ENCODE peak calls at places on chromosomes 13 and 19, in five cellular contexts. V, T, O, G and I are unnamed samples.

GRCh38 chr19:15426485-15427349 is 7.9 kb upstream of the AKAP8L start:
- DNase-seq in G (no peak), O (no peak), V (no peak), T (no peak), I (no peak)

GRCh38 chr13:28129911-28130693 is 8.2 kb upstream of the PAN3 start:
- DNase-seq in O (no peak), G (no peak), V (no peak), T (no peak), I (no peak)

GRCh38 chr13:99655351-99656091 is 154.2 kb downstream of the TM9SF2 start:
- DNase-seq in T (no peak), O (no peak), G (peak; percentile 90), V (no peak), I (no peak)

GRCh38 chr13:104593693-104594092 is 1527.5 kb upstream of the SLC10A2 start:
- DNase-seq in O (no peak), T (no peak), V (no peak), G (no peak), I (no peak)

GRCh38 chr13:65387743-65388347 is 1842.3 kb downstream of the PCDH9 start:
- DNase-seq in G (no peak), O (no peak), V (no peak), T (no peak), I (no peak)

GRCh38 chr13:39415403-39415802 is 187.6 kb downstream of the LHFPL6 start:
- DNase-seq in V (peak; percentile 23), G (peak; percentile 15), T (no peak), O (no peak), I (no peak)

GRCh38 chr13:100887729-100888151 is 213.1 kb upstream of the TMTC4 start:
- DNase-seq in O (no peak), T (no peak), V (no peak), G (no peak), I (no peak)

GRCh38 chr19:47028372-47028672 is 8.7 kb downstream of the NPAS1 start:
- DNase-seq in T (no peak), G (no peak), O (no peak), V (no peak), I (no peak)

GRCh38 chr19:22517496-22518411 is 95.6 kb upstream of the ZNF98 start:
- DNase-seq in O (no peak), G (no peak), T (peak; percentile 65), V (no peak), I (no peak)

GRCh38 chr19:17475541-17476115 is 5.3 kb downstream of the SLC27A1 start:
- DNase-seq in G (peak; percentile 69), V (peak; percentile 90), O (peak; percentile 67), T (no peak), I (peak; percentile 65)

GRCh38 chr13:66951426-66951825 is 278.7 kb downstream of the PCDH9 start:
- DNase-seq in G (no peak), T (no peak), O (no peak), V (no peak), I (no peak)

GRCh38 chr13:20843177-20843576 is 59.4 kb downstream of the XPO4 start:
- DNase-seq in T (no peak), O (no peak), V (no peak), G (no peak), I (no peak)

GRCh38 chr13:57075588-57075987 is 65.1 kb upstream of the PRR20A start:
- DNase-seq in V (no peak), T (no peak), G (no peak), O (no peak), I (no peak)

GRCh38 chr19:3969435-3970312 is 1.2 kb downstream of the DAPK3 start:
- DNase-seq in G (no peak), T (no peak), V (no peak), O (no peak), I (peak; percentile 57)

GRCh38 chr19:48255376-48256303 is at the start of gene CARD8:
- DNase-seq in G (peak; percentile 84), T (peak; percentile 92), V (peak; percentile 80), O (peak; percentile 60), I (peak; percentile 82)
- TF ChIP-seq POLR2AphosphoS5 in G (peak; percentile 71), T (peak; percentile 97), V (peak; percentile 83), O (peak; percentile 31), I (peak; percentile 83)

GRCh38 chr13:51417716-51418115 is 35.1 kb downstream of the INTS6 start:
- DNase-seq in V (no peak), T (no peak), O (no peak), G (no peak), I (no peak)
- H3K4me1 ChIP-seq in V (no peaks in the 10 kb centered on the region), T (peaks cover 56% of the 10 kb centered on the region), O (no peaks in the 10 kb centered on the region), G (no peaks in the 10 kb centered on the region), I (no peaks in the 10 kb centered on the region)

GRCh38 chr19:13078897-13079541 is 23.6 kb downstream of the LYL1 start:
- DNase-seq in V (peak; percentile 60), G (no peak), O (no peak), T (no peak), I (peak; percentile 77)

GRCh38 chr19:13082192-13083007 is 20.3 kb downstream of the LYL1 start:
- DNase-seq in T (no peak), V (no peak), G (no peak), O (no peak), I (no peak)

GRCh38 chr19:13076787-13077186 is 25.9 kb downstream of the LYL1 start:
- DNase-seq in T (no peak), V (no peak), O (no peak), G (no peak), I (no peak)

GRCh38 chr19:13077233-13077632 is 25.4 kb downstream of the LYL1 start:
- DNase-seq in G (no peak), O (no peak), V (no peak), T (no peak), I (no peak)

GRCh38 chr19:13079542-13079986 is 23.1 kb downstream of the LYL1 start:
- DNase-seq in T (no peak), O (no peak), G (no peak), V (no peak), I (peak; percentile 77)
- TF ChIP-seq POLR2AphosphoS5 in T (no peak), O (peak; percentile 48), G (no peak), V (no peak), I (no peak)

GRCh38 chr13:97279079-97279411 is 56.9 kb downstream of the MBNL2 start:
- DNase-seq in O (no peak), T (no peak), G (no peak), V (no peak), I (no peak)
- H3K4me1 ChIP-seq in O (peaks cover 3% of the 10 kb centered on the region), T (peaks cover 27% of the 10 kb centered on the region), G (peaks cover 94% of the 10 kb centered on the region), V (peaks cover 13% of the 10 kb centered on the region), I (peaks cover 43% of the 10 kb centered on the region)

GRCh38 chr13:50222569-50223332 is 207.5 kb downstream of the KCNRG start:
- DNase-seq in O (peak; percentile 64), G (no peak), V (peak; percentile 47), T (peak; percentile 84), I (peak; percentile 67)
- TF ChIP-seq POLR2AphosphoS5 in O (peak; percentile 25), G (no peak), V (peak; percentile 27), T (peak; percentile 63), I (peak; percentile 43)

DNA sequence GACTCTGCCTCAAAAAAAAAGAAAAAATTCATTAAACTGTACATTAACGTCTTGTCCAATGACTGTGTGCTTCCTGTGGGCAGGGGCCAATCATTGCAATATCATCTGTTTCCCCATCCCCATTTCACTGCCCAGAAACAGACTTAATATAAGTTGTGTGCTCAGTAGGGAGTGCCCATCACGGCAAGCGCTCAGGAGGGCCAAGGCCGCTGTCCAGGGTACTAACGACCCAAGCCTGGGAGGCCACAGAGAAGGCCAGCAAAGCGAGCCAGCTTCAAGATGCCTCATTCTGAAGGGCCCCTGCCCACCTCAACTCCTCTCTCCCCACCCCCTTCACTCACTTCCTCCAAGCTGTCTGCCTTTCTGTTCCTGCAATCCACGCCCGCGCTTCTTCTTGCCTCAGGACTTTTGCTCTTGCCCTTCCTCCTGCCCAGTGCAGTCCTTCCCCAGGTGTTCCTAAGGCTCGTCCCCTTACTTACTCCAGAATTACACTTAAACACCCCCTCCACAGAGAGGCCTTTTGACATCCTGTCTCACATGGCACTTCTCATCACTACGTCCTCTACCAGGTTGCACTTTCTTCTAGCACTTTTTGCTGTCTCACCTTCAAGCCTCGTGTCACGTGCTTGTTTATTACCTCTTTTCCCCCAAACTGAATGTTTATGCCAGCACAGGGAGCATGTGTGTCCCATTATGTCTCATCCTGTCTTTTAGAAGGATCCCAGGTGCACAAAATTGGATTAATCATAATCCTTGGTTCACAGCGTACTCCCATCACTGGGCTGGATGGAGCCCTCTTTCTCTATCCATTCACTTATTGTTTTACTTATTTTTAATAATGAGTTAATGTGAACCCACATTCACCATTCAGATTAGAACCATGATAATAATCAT is 11.3 kb upstream of the POU2F2 start:
- DNase-seq in G (no peak), V (no peak), T (no peak), O (no peak), I (no peak)
- H3K4me1 ChIP-seq in G (no peaks in the 10 kb centered on the region), V (no peaks in the 10 kb centered on the region), T (no peaks in the 10 kb centered on the region), O (no peaks in the 10 kb centered on the region), I (no peaks in the 10 kb centered on the region)

GRCh38 chr13:111227405-111227804 is 93.0 kb upstream of the TEX29 start:
- DNase-seq in T (no peak), O (no peak), G (no peak), V (no peak), I (no peak)

GRCh38 chr13:111230385-111230930 is 90.0 kb upstream of the TEX29 start:
- DNase-seq in T (no peak), O (no peak), G (no peak), V (no peak), I (no peak)

GRCh38 chr13:111228262-111229144 is 91.9 kb upstream of the TEX29 start:
- DNase-seq in G (no peak), O (no peak), T (no peak), V (no peak), I (no peak)

GRCh38 chr13:111233080-111233479 is 87.4 kb upstream of the TEX29 start:
- DNase-seq in O (no peak), V (no peak), T (no peak), G (no peak), I (no peak)

DNA sequence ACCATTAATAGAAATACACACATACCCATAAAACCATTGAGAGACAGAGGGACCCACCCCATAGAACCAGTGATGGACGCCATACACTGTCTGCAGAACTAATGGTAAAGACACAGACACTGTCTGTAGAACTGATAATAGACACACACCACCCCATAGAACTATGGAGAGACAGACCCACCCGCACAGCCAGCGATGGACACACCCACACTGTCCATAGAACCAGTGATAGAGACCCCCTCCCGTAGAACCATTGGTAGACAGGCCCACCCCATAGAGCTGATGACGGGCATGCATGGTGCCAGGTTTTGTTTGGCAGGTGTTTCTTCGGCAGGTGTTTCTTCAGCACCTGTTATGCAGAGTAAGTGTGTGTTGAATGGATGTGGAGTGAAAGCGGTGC is 88.3 kb upstream of the TEX29 start:
- DNase-seq in V (no peak), O (no peak), T (no peak), G (no peak), I (no peak)
- TF ChIP-seq POLR2AphosphoS5 in V (no peak), O (no peak), T (peak; percentile 14), G (no peak), I (no peak)

GRCh38 chr19:7903244-7904073 is at the start of gene MAP2K7:
- DNase-seq in T (peak; percentile 100), O (peak; percentile 100), V (peak; percentile 99), G (peak; percentile 98), I (peak; percentile 100)
- H3K4me1 ChIP-seq in T (peaks cover 53% of the 10 kb centered on the region), O (peaks cover 18% of the 10 kb centered on the region), V (peaks cover 15% of the 10 kb centered on the region), G (peaks cover 30% of the 10 kb centered on the region), I (peaks cover 29% of the 10 kb centered on the region)